ENCODE peak calls at places on chromosomes 1 and 21, in ten cellular contexts. K, O, J, A, X, V, Y, B, F and L are unnamed samples.
A peak's percentile ranks its signal among the peaks of the same experiment; 100 is the strongest.

GRCh38 chr1:20494609-20495311 is 8.8 kb upstream of the CAMK2N1 start:
- DNase-seq in J (no peak), B (no peak), X (no peak), K (no peak), V (no peak), A (peak; percentile 41), Y (no peak), F (no peak), O (no peak), L (no peak)

GRCh38 chr1:81708239-81708638 is 92.5 kb upstream of the ADGRL2 start:
- DNase-seq in J (no peak), A (no peak), F (no peak), V (no peak), B (no peak), O (no peak), X (no peak), K (no peak), Y (no peak), L (no peak)

GRCh38 chr1:101820080-101820479 is 176.6 kb downstream of the OLFM3 start:
- DNase-seq in B (no peak), A (no peak), V (no peak), F (no peak), Y (no peak), O (no peak), J (no peak), X (peak; percentile 38), K (no peak), L (peak; percentile 15)

GRCh38 chr1:65200411-65200810 is 52.4 kb downstream of the AK4 start:
- DNase-seq in X (no peak), Y (no peak), A (no peak), V (no peak), B (no peak), K (no peak), F (no peak), O (no peak), J (no peak), L (no peak)

GRCh38 chr1:44805311-44806024 is 1.7 kb downstream of the DYNLT4 start:
- DNase-seq in F (no peak), K (peak; percentile 56), A (peak; percentile 46), J (peak; percentile 64), Y (peak; percentile 54), O (no peak), X (no peak), V (peak; percentile 20), B (peak; percentile 43), L (no peak)

GRCh38 chr1:156676450-156676819 is 772 bp downstream of the NES start:
- DNase-seq in Y (no peak), K (no peak), F (no peak), V (no peak), O (no peak), X (no peak), J (no peak), B (no peak), A (no peak), L (peak; percentile 33)

GRCh38 chr1:51336004-51336403 is 5.6 kb upstream of the TTC39A start:
- DNase-seq in J (no peak), O (no peak), X (no peak), B (no peak), K (no peak), Y (peak; percentile 11), V (no peak), F (no peak), A (peak; percentile 63), L (no peak)

GRCh38 chr1:31441970-31442647 is 29.1 kb downstream of the SERINC2 start:
- DNase-seq in X (no peak), Y (no peak), F (no peak), A (no peak), J (no peak), O (no peak), B (no peak), V (no peak), K (no peak), L (no peak)

DNA sequence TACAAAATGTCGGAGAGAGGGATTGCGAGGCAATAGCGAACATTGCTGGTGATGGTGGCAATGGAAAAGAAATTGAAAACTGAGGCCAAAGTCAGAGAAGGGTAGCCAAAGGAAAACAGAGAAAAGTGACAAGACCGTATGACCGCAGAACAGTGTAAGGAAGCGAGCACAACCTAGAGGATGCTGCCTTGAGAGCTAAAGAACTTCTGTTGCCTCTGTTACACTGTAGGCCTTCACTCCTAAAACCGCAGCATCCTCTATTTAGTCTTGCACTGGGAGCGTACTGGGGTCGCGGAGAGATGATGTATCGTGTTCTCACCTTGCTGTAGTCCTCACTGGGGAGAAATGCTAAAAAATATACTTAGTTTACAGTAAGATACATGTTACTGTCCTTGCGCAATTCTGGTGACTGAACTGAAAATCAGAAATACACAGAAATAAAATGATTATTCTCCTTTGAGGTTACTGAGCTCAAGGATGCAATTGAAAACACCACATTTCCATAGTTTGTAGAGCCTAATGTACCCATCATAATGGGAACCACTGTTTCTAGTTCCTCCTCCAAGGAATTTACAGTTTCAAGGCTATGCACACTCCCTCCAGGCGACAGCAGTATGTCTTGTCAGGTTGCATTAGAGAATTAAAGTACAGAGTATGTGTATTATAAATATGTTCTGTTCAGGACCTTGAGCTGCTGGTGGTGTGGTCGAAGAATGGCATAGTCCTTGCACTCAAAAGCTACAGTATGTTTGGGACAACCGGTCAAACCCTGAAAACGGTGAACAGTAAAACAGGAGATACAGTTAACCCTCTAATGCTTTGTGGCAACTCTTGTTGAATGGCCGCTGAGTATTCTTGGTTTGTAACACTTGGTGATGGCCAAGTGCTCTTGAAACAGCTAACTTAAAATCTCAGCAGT is 1.3 kb downstream of the NEK7 start:
- DNase-seq in F (no peak), O (no peak), A (no peak), J (no peak), X (peak; percentile 12), K (no peak), V (no peak), B (no peak), Y (no peak), L (peak; percentile 40)
- TF ChIP-seq POLR2A in F (no peak), O (no peak), A (no peak), J (no peak), X (no peak), K (no peak), V (no peak), B (no peak), Y (no peak), L (no peak)

GRCh38 chr1:161047436-161048420 is 2.0 kb upstream of the USF1 start:
- DNase-seq in O (no peak), F (no peak), K (no peak), V (no peak), J (no peak), X (no peak), Y (no peak), B (no peak), A (no peak), L (no peak)

GRCh38 chr1:161046574-161047167 is 894 bp upstream of the USF1 start:
- DNase-seq in O (no peak), A (no peak), V (no peak), B (no peak), Y (no peak), F (no peak), J (no peak), X (no peak), K (no peak), L (no peak)

GRCh38 chr1:161044535-161044907 is 1.3 kb downstream of the USF1 start:
- DNase-seq in J (no peak), F (no peak), O (no peak), Y (no peak), B (no peak), K (no peak), A (no peak), X (no peak), V (no peak), L (no peak)

GRCh38 chr1:161045749-161046573 is at the start of gene USF1:
- DNase-seq in B (peak; percentile 93), K (peak; percentile 93), F (peak; percentile 95), O (peak; percentile 94), Y (peak; percentile 98), A (peak; percentile 97), V (peak; percentile 95), J (peak; percentile 96), X (peak; percentile 96), L (peak; percentile 97)

GRCh38 chr1:161044908-161045748 is 649 bp downstream of the USF1 start:
- DNase-seq in V (peak; percentile 43), X (peak; percentile 55), Y (peak; percentile 94), J (peak; percentile 87), F (peak; percentile 43), O (peak; percentile 68), B (peak; percentile 50), A (peak; percentile 93), K (peak; percentile 87), L (peak; percentile 76)
- H3K27ac ChIP-seq in V (peak overlapping the region; percentile 97), X (peak overlapping the region; percentile 87), Y (peak overlapping the region; percentile 86), J (peak overlapping the region; percentile 95), F (peak overlapping the region; percentile 91), O (peak overlapping the region; percentile 91), B (peak overlapping the region; percentile 92), A (peak overlapping the region; percentile 98), K (peak overlapping the region; percentile 91), L (peak overlapping the region; percentile 91)

GRCh38 chr21:26842976-26843911 is 2.0 kb downstream of the ADAMTS1 start:
- DNase-seq in O (peak; percentile 91), Y (peak; percentile 96), V (peak; percentile 95), J (peak; percentile 97), X (peak; percentile 67), K (peak; percentile 87), F (peak; percentile 94), B (peak; percentile 94), A (peak; percentile 83), L (peak; percentile 92)
- TF ChIP-seq POLR2A in O (peak; percentile 29), Y (peak; percentile 3), V (peak; percentile 33), J (no peak), X (no peak), K (peak; percentile 48), F (peak; percentile 10), B (peak; percentile 26), A (no peak), L (no peak)

GRCh38 chr1:241520080-241520465 is 518 bp upstream of the FH start:
- DNase-seq in F (no peak), X (no peak), Y (no peak), K (no peak), O (no peak), V (no peak), J (no peak), B (no peak), A (no peak), L (no peak)
- H3K27ac ChIP-seq in F (peak overlapping the region; percentile 79), X (peak overlapping the region; percentile 66), Y (peak overlapping the region; percentile 12), K (peak overlapping the region; percentile 90), O (peak overlapping the region; percentile 4), V (peak overlapping the region; percentile 75), J (peak overlapping the region; percentile 94), B (peak overlapping the region; percentile 25), A (peak overlapping the region; percentile 90), L (peak overlapping the region; percentile 81)

DNA sequence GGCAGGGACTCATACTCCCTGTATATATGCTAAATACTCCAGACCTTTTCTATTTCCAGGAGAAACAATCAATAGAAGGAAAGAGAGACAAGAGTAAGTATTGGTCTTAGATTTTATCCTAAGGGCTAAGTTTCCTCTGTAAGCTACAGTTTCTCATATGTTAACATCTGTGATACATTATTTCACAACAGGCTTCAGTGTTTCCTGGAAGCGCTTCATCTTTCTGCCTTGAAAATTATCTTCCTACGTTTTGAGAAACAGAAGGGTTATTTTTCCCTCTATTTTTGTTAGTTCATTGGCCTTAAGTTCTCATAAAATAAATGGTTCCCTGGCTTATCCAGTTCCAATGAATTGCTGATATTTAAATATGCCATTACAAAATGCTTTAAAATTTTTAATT is 15.6 kb downstream of the FMO1 start:
- DNase-seq in O (no peak), K (no peak), V (no peak), Y (no peak), X (no peak), B (no peak), F (no peak), J (no peak), A (no peak), L (no peak)
- TF ChIP-seq POLR2A in O (no peak), K (no peak), V (no peak), Y (no peak), X (no peak), B (no peak), F (no peak), J (no peak), A (no peak), L (no peak)

GRCh38 chr1:3217096-3217724 is 148.2 kb downstream of the PRDM16 start:
- DNase-seq in B (no peak), X (no peak), A (no peak), V (no peak), J (no peak), Y (no peak), K (no peak), O (no peak), F (no peak), L (peak; percentile 17)
- H3K27ac ChIP-seq in B (no peak overlapping the region), X (no peak overlapping the region), A (no peak overlapping the region), V (no peak overlapping the region), J (peak overlapping the region; percentile 26), Y (no peak overlapping the region), K (no peak overlapping the region), O (peak overlapping the region; percentile 98), F (peak overlapping the region; percentile 90), L (no peak overlapping the region)